ENCODE peak calls at places on chromosomes 13 and 19, in eight cellular contexts. P is left colon; A is stimulated activated CD4-positive, alpha-beta T cell treated with anti-CD3 and anti-CD28 coated beads, Interleukin-1b, Interleukin-23, amount 100 ng/mL, for 48 hours; J is EH; O is endodermal cell; M is HTR-8/SVneo; L is activated CD8-positive, alpha-beta T cell treated with anti-CD3 and anti-CD28 coated beads for 36 hours; Z is germinal center. I is an unnamed sample.

GRCh38 chr13:89401209-89401810 is 1730.1 kb downstream of the SLITRK5 start:
- DNase-seq in P (no peak), A (no peak), J (no peak), O (no peak), M (peak), L (no peak), Z (no peak), I (no peak)

GRCh38 chr13:98214008-98214643 is 37.1 kb upstream of the RNF113B start:
- DNase-seq in P (no peak), A (no peak), J (peak), O (no peak), M (no peak), L (no peak), Z (no peak), I (no peak)

GRCh38 chr19:6509118-6509971 is 7.2 kb upstream of the TUBB4A start:
- DNase-seq in P (no peak), A (no peak), J (no peak), O (no peak), M (no peak), L (no peak), Z (no peak), I (no peak)

GRCh38 chr19:22622901-22623840 is 11.0 kb upstream of the ZNF492 start:
- DNase-seq in P (no peak), A (no peak), J (no peak), O (no peak), M (no peak), L (no peak), Z (no peak), I (no peak)

GRCh38 chr19:5480427-5480836 is 25.2 kb downstream of the ZNRF4 start:
- DNase-seq in P (no peak), A (peak), J (peak), O (peak), M (peak), L (peak), Z (peak), I (no peak)

GRCh38 chr13:93561553-93561952 is 334.9 kb downstream of the GPC6 start:
- DNase-seq in P (no peak), A (no peak), J (no peak), O (peak), M (no peak), L (no peak), Z (no peak), I (no peak)

GRCh38 chr19:19113040-19113541 is 25.2 kb downstream of the TMEM161A start:
- DNase-seq in P (no peak), A (no peak), J (peak), O (peak), M (peak), L (peak), Z (no peak), I (no peak)

GRCh38 chr19:51318687-51319675 is 7.5 kb downstream of the IGLON5 start:
- DNase-seq in P (no peak), A (no peak), J (no peak), O (peak), M (no peak), L (no peak), Z (no peak), I (no peak)

GRCh38 chr13:23966221-23966690 is 69.0 kb upstream of the C1QTNF9B start:
- DNase-seq in P (no peak), A (no peak), J (no peak), O (no peak), M (no peak), L (no peak), Z (no peak), I (no peak)

GRCh38 chr13:110312669-110313031 is 5.6 kb downstream of the COL4A2 start:
- DNase-seq in P (no peak), A (no peak), J (peak), O (peak), M (peak), L (no peak), Z (no peak), I (no peak)

GRCh38 chr19:18204394-18205179 is 745 bp upstream of the RAB3A start:
- DNase-seq in P (no peak), A (no peak), J (no peak), O (peak), M (peak), L (peak), Z (no peak), I (no peak)

GRCh38 chr19:51009061-51009891 is 7.9 kb upstream of the KLK8 start:
- DNase-seq in P (no peak), A (no peak), J (no peak), O (no peak), M (no peak), L (no peak), Z (no peak), I (no peak)

GRCh38 chr19:18002347-18002850 is 5.6 kb upstream of the ARRDC2 start:
- DNase-seq in P (no peak), A (no peak), J (no peak), O (no peak), M (no peak), L (peak), Z (peak), I (no peak)

GRCh38 chr13:98710521-98710920 is 42.0 kb downstream of the SLC15A1 start:
- DNase-seq in P (no peak), A (no peak), J (no peak), O (no peak), M (no peak), L (no peak), Z (no peak), I (no peak)

GRCh38 chr19:12111176-12111575 is 29.0 kb downstream of the ZNF20 start:
- DNase-seq in P (no peak), A (no peak), J (peak), O (no peak), M (no peak), L (no peak), Z (no peak), I (no peak)

GRCh38 chr13:102724923-102725322 is 30.1 kb upstream of the METTL21C start:
- DNase-seq in P (no peak), A (no peak), J (peak), O (no peak), M (peak), L (no peak), Z (no peak), I (no peak)

GRCh38 chr13:25910243-25910642 is 141.6 kb downstream of the SHISA2 start:
- DNase-seq in P (no peak), A (no peak), J (no peak), O (peak), M (no peak), L (no peak), Z (no peak), I (no peak)

GRCh38 chr13:106596287-106596937 is 28.5 kb upstream of the ARGLU1 start:
- DNase-seq in P (no peak), A (no peak), J (no peak), O (no peak), M (no peak), L (no peak), Z (no peak), I (no peak)

GRCh38 chr13:111654531-111654930 is 334.1 kb downstream of the TEX29 start:
- DNase-seq in P (no peak), A (no peak), J (no peak), O (peak), M (no peak), L (no peak), Z (no peak), I (no peak)

GRCh38 chr13:97125810-97126738 is 96.1 kb upstream of the MBNL2 start:
- DNase-seq in P (no peak), A (peak), J (peak), O (no peak), M (no peak), L (peak), Z (no peak), I (no peak)

GRCh38 chr19:34336781-34337271 is 28.2 kb upstream of the GPI start:
- DNase-seq in P (no peak), A (no peak), J (peak), O (no peak), M (peak), L (peak), Z (peak), I (no peak)

GRCh38 chr13:32048816-32049215 is 17.2 kb downstream of the FRY start:
- DNase-seq in P (no peak), A (no peak), J (peak), O (no peak), M (no peak), L (no peak), Z (no peak), I (no peak)

I was measured in GM12891.